ENCODE peak calls at places on chromosomes 13 and 19, in nine cellular contexts. H, V, E, S, T, G, N, F and Y are unnamed samples.

GRCh38 chr13:44739539-44739938 is 163.4 kb upstream of the TSC22D1 start:
- DNase-seq in H (no peak), V (no peak), E (no peak), S (no peak), T (no peak), G (no peak), N (no peak), F (no peak), Y (no peak)

GRCh38 chr19:24054044-24054935 is 32.7 kb upstream of the ZNF254 start:
- DNase-seq in H (no peak), V (no peak), E (peak), S (peak), T (no peak), G (no peak), N (no peak), F (no peak), Y (peak)

GRCh38 chr13:102286326-102286725 is 115.5 kb downstream of the FGF14 start:
- DNase-seq in H (no peak), V (no peak), E (peak), S (peak), T (no peak), G (no peak), N (no peak), F (no peak), Y (no peak)

GRCh38 chr13:110186221-110186838 is 120.6 kb downstream of the COL4A1 start:
- DNase-seq in H (no peak), V (no peak), E (no peak), S (no peak), T (no peak), G (no peak), N (no peak), F (no peak), Y (no peak)

GRCh38 chr13:101919541-101920306 is 467.2 kb downstream of the ITGBL1 start:
- DNase-seq in H (no peak), V (peak), E (no peak), S (peak), T (no peak), G (peak), N (no peak), F (no peak), Y (no peak)

GRCh38 chr19:18470153-18470552 is 32.2 kb upstream of the ISYNA1 start:
- DNase-seq in H (no peak), V (no peak), E (no peak), S (peak), T (no peak), G (no peak), N (no peak), F (no peak), Y (no peak)

GRCh38 chr13:45333973-45334922 is 6.7 kb downstream of the TPT1 start:
- DNase-seq in H (no peak), V (no peak), E (no peak), S (peak), T (no peak), G (no peak), N (no peak), F (no peak), Y (peak)

GRCh38 chr19:408441-409005 is 424 bp downstream of the C2CD4C start:
- DNase-seq in H (no peak), V (peak), E (no peak), S (no peak), T (no peak), G (peak), N (no peak), F (no peak), Y (no peak)

GRCh38 chr13:109481046-109481445 is 305.3 kb downstream of the IRS2 start:
- DNase-seq in H (no peak), V (no peak), E (no peak), S (no peak), T (no peak), G (no peak), N (no peak), F (no peak), Y (no peak)

GRCh38 chr13:76894401-76895110 is 8.4 kb upstream of the KCTD12 start:
- DNase-seq in H (no peak), V (no peak), E (no peak), S (no peak), T (no peak), G (no peak), N (no peak), F (no peak), Y (no peak)